ENCODE peak calls at places on chromosome 7, in four cellular contexts. D is activated CD4-positive, alpha-beta T cell treated with anti-CD3 and anti-CD28 coated beads for 24 hours; R is activated CD4-positive, CD25-positive, alpha-beta regulatory T cell treated with anti-CD3 and anti-CD28 coated beads, Interleukin-2, amount 50 U/mL, for 72 hours; M is AG08395. E is an unnamed sample.

GRCh38 chr7:26081627-26082026 is 70.4 kb upstream of the NFE2L3 start:
- DNase-seq in D (no peak), R (no peak), M (no peak), E (no peak)

GRCh38 chr7:100369105-100369504 is 4.2 kb upstream of the PILRA start:
- DNase-seq in D (no peak), R (no peak), M (no peak), E (no peak)

GRCh38 chr7:5421626-5422323 is 1.9 kb downstream of the TNRC18 start:
- DNase-seq in D (no peak), R (no peak), M (no peak), E (peak)

GRCh38 chr7:116834815-116835533 is 27.4 kb upstream of the CAPZA2 start:
- DNase-seq in D (no peak), R (no peak), M (peak), E (peak)

GRCh38 chr7:48872548-48872947 is 51.8 kb upstream of the CDC14C start:
- DNase-seq in D (no peak), R (no peak), M (no peak), E (no peak)

GRCh38 chr7:151409555-151410404 is at the start of gene WDR86:
- DNase-seq in D (no peak), R (no peak), M (no peak), E (no peak)

GRCh38 chr7:134212576-134213546 is 85.7 kb downstream of the LRGUK start:
- DNase-seq in D (no peak), R (no peak), M (no peak), E (no peak)

GRCh38 chr7:139297795-139298194 is 43.3 kb upstream of the FMC1 start:
- DNase-seq in D (no peak), R (no peak), M (no peak), E (no peak)

GRCh38 chr7:17233643-17234397 is 64.6 kb upstream of the AHR start:
- DNase-seq in D (no peak), R (peak), M (peak), E (peak)

GRCh38 chr7:24587853-24588252 is 14.6 kb downstream of the PALS2 start:
- DNase-seq in D (no peak), R (no peak), M (no peak), E (no peak)

GRCh38 chr7:27116962-27117686 is 13.4 kb downstream of the HOXA4 start:
- DNase-seq in D (no peak), R (no peak), M (no peak), E (no peak)

GRCh38 chr7:44309271-44310091 is 15.9 kb downstream of the CAMK2B start:
- DNase-seq in D (peak), R (peak), M (peak), E (peak)

GRCh38 chr7:79175390-79175789 is 278.1 kb downstream of the MAGI2 start:
- DNase-seq in D (no peak), R (no peak), M (no peak), E (no peak)

GRCh38 chr7:23347007-23347681 is 48.0 kb downstream of the MALSU1 start:
- DNase-seq in D (no peak), R (no peak), M (no peak), E (no peak)

GRCh38 chr7:90570373-90570959 is 25.7 kb upstream of the CDK14 start:
- DNase-seq in D (no peak), R (no peak), M (peak), E (peak)

GRCh38 chr7:116502201-116503096 is 2.9 kb downstream of the CAV2 start:
- DNase-seq in D (no peak), R (no peak), M (no peak), E (no peak)

GRCh38 chr7:54778696-54779285 is 19.8 kb upstream of the SEC61G start:
- DNase-seq in D (no peak), R (no peak), M (no peak), E (no peak)

GRCh38 chr7:133575726-133576125 is 322.8 kb downstream of the EXOC4 start:
- DNase-seq in D (no peak), R (no peak), M (peak), E (peak)

GRCh38 chr7:5495581-5496375 is 72.1 kb upstream of the TNRC18 start:
- DNase-seq in D (no peak), R (no peak), M (peak), E (peak)

GRCh38 chr7:94386416-94386815 is 8.3 kb upstream of the COL1A2 start:
- DNase-seq in D (no peak), R (no peak), M (no peak), E (no peak)

GRCh38 chr7:73342645-73343044 is 14.7 kb downstream of the FKBP6 start:
- DNase-seq in D (no peak), R (no peak), M (peak), E (peak)

GRCh38 chr7:40822861-40823260 is 688.1 kb downstream of the SUGCT start:
- DNase-seq in D (no peak), R (no peak), M (no peak), E (peak)

GRCh38 chr7:128906001-128906765 is 4.3 kb downstream of the KCP start:
- DNase-seq in D (no peak), R (peak), M (no peak), E (no peak)

GRCh38 chr7:20561466-20561865 is 54.0 kb upstream of the ABCB5 start:
- DNase-seq in D (no peak), R (no peak), M (no peak), E (no peak)

GRCh38 chr7:156113733-156114132 is 301.5 kb upstream of the SHH start:
- DNase-seq in D (no peak), R (no peak), M (no peak), E (no peak)

GRCh38 chr7:137874390-137874789 is 27.6 kb upstream of the DGKI start:
- DNase-seq in D (no peak), R (no peak), M (peak), E (peak)

GRCh38 chr7:90988996-90989765 is 275.1 kb upstream of the FZD1 start:
- DNase-seq in D (no peak), R (no peak), M (no peak), E (no peak)

GRCh38 chr7:151740180-151740845 is 136.6 kb downstream of the PRKAG2 start:
- DNase-seq in D (no peak), R (no peak), M (no peak), E (no peak)

GRCh38 chr7:152341039-152341913 is 94.5 kb downstream of the KMT2C start:
- DNase-seq in D (no peak), R (no peak), M (peak), E (peak)

GRCh38 chr7:32163141-32163806 is 93.1 kb upstream of the PDE1C start:
- DNase-seq in D (no peak), R (no peak), M (peak), E (peak)

GRCh38 chr7:95845007-95845406 is 72.7 kb downstream of the DYNC1I1 start:
- DNase-seq in D (no peak), R (no peak), M (no peak), E (peak)

GRCh38 chr7:517848-518629 is 1.6 kb downstream of the PDGFA start:
- DNase-seq in D (no peak), R (no peak), M (peak), E (peak)

GRCh38 chr7:16078076-16078952 is 343.0 kb downstream of the CRPPA start:
- DNase-seq in D (no peak), R (no peak), M (peak), E (peak)

GRCh38 chr7:102306916-102307677 is 20.4 kb downstream of the SH2B2 start:
- DNase-seq in D (no peak), R (peak), M (peak), E (peak)

GRCh38 chr7:3438352-3438751 is 137.3 kb downstream of the SDK1 start:
- DNase-seq in D (no peak), R (no peak), M (no peak), E (no peak)

E was measured in AG10803.